ENCODE peak calls at places on chromosomes 5 and 9, in eight cellular contexts. V is psoas muscle; U is fibroblast of the aortic adventitia; H is GM23338; N is fibroblast of mammary gland; F is BJ; W is cardiac muscle cell; T is CD8-positive, alpha-beta T cell. A is an unnamed sample.

GRCh38 chr9:5838884-5839571 is 6.1 kb upstream of the ERMP1 start:
- DNase-seq in W (peak), N (peak), V (no peak), U (peak), F (no peak), H (peak), T (no peak), A (peak)

GRCh38 chr9:91814681-91815212 is 135.3 kb downstream of the ROR2 start:
- DNase-seq in N (no peak), T (no peak), W (no peak), F (no peak), H (no peak), U (no peak), V (peak), A (no peak)

GRCh38 chr9:25353783-25354182 is 324.5 kb downstream of the TUSC1 start:
- DNase-seq in N (no peak), T (no peak), U (no peak), V (no peak), H (no peak), W (no peak), F (no peak), A (no peak)

GRCh38 chr9:126720661-126721530 is 83.9 kb upstream of the ZBTB43 start:
- DNase-seq in U (no peak), V (no peak), F (no peak), W (no peak), H (no peak), N (no peak), T (no peak), A (no peak)

GRCh38 chr9:98321269-98321668 is 65.8 kb upstream of the TBC1D2 start:
- DNase-seq in N (no peak), U (no peak), V (no peak), F (no peak), H (no peak), W (no peak), T (no peak), A (no peak)

GRCh38 chr5:124040799-124041198 is 528.8 kb downstream of the CSNK1G3 start:
- DNase-seq in F (no peak), N (peak), U (peak), V (no peak), H (no peak), W (no peak), T (no peak), A (peak)

GRCh38 chr5:59483971-59484472 is 409.5 kb downstream of the PDE4D start:
- DNase-seq in U (no peak), F (no peak), N (peak), H (peak), T (no peak), W (peak), V (no peak), A (peak)

GRCh38 chr5:10288600-10289213 is 19.0 kb downstream of the CMBL start:
- DNase-seq in T (no peak), F (no peak), N (no peak), V (peak), U (no peak), W (peak), H (no peak), A (no peak)

GRCh38 chr5:89417990-89418820 is 535.2 kb upstream of the MEF2C start:
- DNase-seq in V (no peak), H (peak), F (no peak), T (no peak), U (no peak), W (no peak), N (peak), A (no peak)

GRCh38 chr5:138352722-138353549 is 451 bp downstream of the KDM3B start:
- DNase-seq in U (no peak), T (peak), F (no peak), N (peak), H (peak), W (peak), V (peak), A (peak)

GRCh38 chr5:181224390-181225234 is 1.5 kb downstream of the TRIM41 start:
- DNase-seq in F (no peak), H (no peak), V (peak), T (no peak), U (no peak), N (no peak), W (no peak), A (no peak)

GRCh38 chr5:79929095-79929494 is 62.0 kb downstream of the MTX3 start:
- DNase-seq in V (no peak), H (no peak), T (no peak), U (no peak), F (no peak), N (no peak), W (no peak), A (no peak)

GRCh38 chr5:158382473-158382872 is 523.5 kb upstream of the CLINT1 start:
- DNase-seq in W (no peak), T (no peak), U (peak), V (peak), F (peak), N (peak), H (peak), A (peak)

GRCh38 chr5:180639743-180640300 is 9.6 kb downstream of the FLT4 start:
- DNase-seq in W (no peak), N (no peak), U (no peak), V (no peak), T (no peak), H (no peak), F (no peak), A (no peak)

GRCh38 chr5:179763215-179763945 is 30.4 kb upstream of the LTC4S start:
- DNase-seq in F (peak), N (peak), U (peak), W (peak), T (peak), H (peak), V (peak), A (peak)

GRCh38 chr5:113169720-113170119 is 193.1 kb downstream of the DCP2 start:
- DNase-seq in W (no peak), N (no peak), U (peak), H (no peak), V (no peak), F (no peak), T (no peak), A (peak)

GRCh38 chr5:58794875-58795274 is 212.0 kb downstream of the RAB3C start:
- DNase-seq in V (no peak), U (no peak), T (no peak), N (peak), W (no peak), H (no peak), F (no peak), A (no peak)

GRCh38 chr9:108163321-108164005 is 673.9 kb upstream of the KLF4 start:
- DNase-seq in W (no peak), F (no peak), T (no peak), N (peak), U (peak), H (peak), V (no peak), A (peak)

GRCh38 chr5:39364367-39364766 is at the start of gene C9:
- DNase-seq in U (no peak), H (no peak), V (no peak), N (no peak), T (no peak), F (no peak), W (no peak), A (no peak)

GRCh38 chr9:129289883-129290282 is 111.8 kb upstream of the IER5L start:
- DNase-seq in T (no peak), H (no peak), F (no peak), W (no peak), V (peak), N (no peak), U (no peak), A (no peak)

GRCh38 chr5:62310426-62311105 is 4.6 kb downstream of the KIF2A start:
- DNase-seq in H (no peak), T (no peak), U (no peak), W (no peak), N (peak), F (no peak), V (no peak), A (no peak)

GRCh38 chr5:159449925-159450324 is 119.6 kb upstream of the IL12B start:
- DNase-seq in W (no peak), F (no peak), U (peak), N (peak), V (no peak), T (no peak), H (no peak), A (peak)

GRCh38 chr9:130835441-130836298 is 616 bp downstream of the ABL1 start:
- DNase-seq in N (peak), W (peak), U (peak), T (no peak), H (peak), F (no peak), V (peak), A (peak)

DNA sequence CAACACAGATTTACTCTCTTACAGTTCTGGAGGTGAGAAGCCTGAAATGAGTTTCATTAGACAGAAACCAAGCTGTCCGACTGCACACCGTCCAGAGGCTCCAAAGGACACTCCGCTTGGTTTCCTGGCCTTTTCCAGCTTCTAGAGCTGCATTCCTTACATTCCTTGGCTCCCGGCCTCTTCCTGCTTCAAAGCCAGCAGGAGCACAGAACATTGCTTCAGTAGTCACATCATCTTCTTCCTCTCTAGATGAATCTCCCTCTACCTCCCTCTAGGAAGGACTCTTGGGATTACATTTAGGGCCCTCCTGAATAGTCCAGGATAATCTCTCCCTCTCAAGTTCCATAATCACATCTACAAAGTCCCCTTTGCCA is 213.3 kb downstream of the CDK5RAP2 start:
- DNase-seq in W (no peak), F (peak), N (peak), U (peak), V (no peak), H (peak), T (no peak), A (peak)
- TF ChIP-seq CTCF in W (peak), F (peak), N (peak), U (peak), V (no peak), H (peak), T (no peak), A (peak)

GRCh38 chr5:94395468-94395867 is 222.9 kb downstream of the KIAA0825 start:
- DNase-seq in N (no peak), U (no peak), H (no peak), V (no peak), T (no peak), F (no peak), W (no peak), A (no peak)
- H3K4me3 ChIP-seq in N (no peak), U (no peak), H (no peak), V (no peak), T (no peak), F (no peak), W (no peak), A (no peak)

GRCh38 chr5:61277190-61277589 is 54.9 kb upstream of the ZSWIM6 start:
- DNase-seq in W (no peak), H (peak), T (no peak), V (no peak), U (peak), N (peak), F (no peak), A (peak)
- TF ChIP-seq CTCF in W (peak), H (peak), T (no peak), V (no peak), U (peak), N (peak), F (peak), A (peak)

GRCh38 chr5:143231426-143231825 is 172.1 kb downstream of the NR3C1 start:
- DNase-seq in W (no peak), F (no peak), V (no peak), H (no peak), N (no peak), T (no peak), U (no peak), A (no peak)

GRCh38 chr5:143230676-143230996 is 172.8 kb downstream of the NR3C1 start:
- DNase-seq in W (no peak), V (no peak), U (no peak), F (no peak), N (no peak), T (no peak), H (no peak), A (no peak)

GRCh38 chr5:143228597-143229293 is 174.7 kb downstream of the NR3C1 start:
- DNase-seq in T (no peak), W (no peak), N (no peak), F (no peak), H (no peak), U (no peak), V (no peak), A (no peak)

GRCh38 chr5:143229896-143230675 is 173.4 kb downstream of the NR3C1 start:
- DNase-seq in T (peak), F (peak), H (no peak), N (peak), U (peak), W (no peak), V (no peak), A (no peak)

GRCh38 chr5:143229426-143229895 is 174.0 kb downstream of the NR3C1 start:
- DNase-seq in U (no peak), F (no peak), N (no peak), V (no peak), T (no peak), W (no peak), H (no peak), A (no peak)
- H3K4me3 ChIP-seq in U (no peak), F (no peak), N (no peak), V (no peak), T (no peak), W (no peak), H (no peak), A (no peak)

GRCh38 chr5:127297348-127298035 is 6.9 kb downstream of the MEGF10 start:
- DNase-seq in W (no peak), H (peak), T (no peak), U (no peak), V (no peak), F (no peak), N (no peak), A (no peak)

GRCh38 chr5:127302509-127302908 is 11.9 kb downstream of the MEGF10 start:
- DNase-seq in F (no peak), U (no peak), V (no peak), N (no peak), W (no peak), T (no peak), H (no peak), A (no peak)

GRCh38 chr5:127298623-127299022 is 8.0 kb downstream of the MEGF10 start:
- DNase-seq in W (no peak), N (peak), H (no peak), F (no peak), U (no peak), T (no peak), V (no peak), A (no peak)

GRCh38 chr5:127298036-127298429 is 7.4 kb downstream of the MEGF10 start:
- DNase-seq in N (no peak), T (no peak), V (no peak), W (no peak), H (peak), U (no peak), F (no peak), A (no peak)

GRCh38 chr5:127299678-127300077 is 9.1 kb downstream of the MEGF10 start:
- DNase-seq in H (peak), N (peak), F (no peak), W (no peak), U (no peak), T (no peak), V (no peak), A (no peak)
- TF ChIP-seq CTCF in H (peak), N (no peak), F (no peak), W (no peak), U (no peak), T (no peak), V (peak), A (no peak)